ENCODE peak calls at places on chromosome 6, in seven cellular contexts. One of them, this sample, is unnamed.

GRCh38 chr6:17390276-17390675 is 3.1 kb upstream of the CAP2 start:
- DNase-seq in stimulated activated CD8-positive, alpha-beta memory T cell treated with anti-CD3 and anti-CD28 coated beads, Interleukin-7, amount 100 ng/mL, for 1 hour: no peak
- DNase-seq in LoVo: no peak
- DNase-seq in uterus: no peak
- DNase-seq in aorta: no peak
- DNase-seq in HCT116: no peak
- DNase-seq in mesothelial cell of epicardium: no peak
- DNase-seq in this sample: no peak

GRCh38 chr6:119533603-119534279 is 184.2 kb upstream of the MAN1A1 start:
- DNase-seq in uterus: no peak
- DNase-seq in aorta: no peak
- DNase-seq in LoVo: no peak
- DNase-seq in mesothelial cell of epicardium: no peak
- DNase-seq in stimulated activated CD8-positive, alpha-beta memory T cell treated with anti-CD3 and anti-CD28 coated beads, Interleukin-7, amount 100 ng/mL, for 1 hour: no peak
- DNase-seq in HCT116: peak
- DNase-seq in this sample: no peak

GRCh38 chr6:12266571-12266970 is 23.6 kb upstream of the EDN1 start:
- DNase-seq in uterus: no peak
- DNase-seq in HCT116: no peak
- DNase-seq in LoVo: no peak
- DNase-seq in stimulated activated CD8-positive, alpha-beta memory T cell treated with anti-CD3 and anti-CD28 coated beads, Interleukin-7, amount 100 ng/mL, for 1 hour: no peak
- DNase-seq in mesothelial cell of epicardium: no peak
- DNase-seq in aorta: no peak
- DNase-seq in this sample: no peak

GRCh38 chr6:134379086-134379485 is 61.2 kb upstream of the SGK1 start:
- DNase-seq in uterus: no peak
- DNase-seq in mesothelial cell of epicardium: peak
- DNase-seq in LoVo: peak
- DNase-seq in aorta: no peak
- DNase-seq in HCT116: peak
- DNase-seq in stimulated activated CD8-positive, alpha-beta memory T cell treated with anti-CD3 and anti-CD28 coated beads, Interleukin-7, amount 100 ng/mL, for 1 hour: no peak
- DNase-seq in this sample: peak

GRCh38 chr6:79927758-79928157 is 19.6 kb downstream of the ELOVL4 start:
- DNase-seq in mesothelial cell of epicardium: no peak
- DNase-seq in HCT116: no peak
- DNase-seq in aorta: no peak
- DNase-seq in uterus: no peak
- DNase-seq in LoVo: no peak
- DNase-seq in stimulated activated CD8-positive, alpha-beta memory T cell treated with anti-CD3 and anti-CD28 coated beads, Interleukin-7, amount 100 ng/mL, for 1 hour: no peak
- DNase-seq in this sample: no peak

GRCh38 chr6:27834384-27834783 is 77.8 kb downstream of the OR2B2 start:
- DNase-seq in uterus: no peak
- DNase-seq in LoVo: no peak
- DNase-seq in mesothelial cell of epicardium: no peak
- DNase-seq in HCT116: no peak
- DNase-seq in aorta: no peak
- DNase-seq in stimulated activated CD8-positive, alpha-beta memory T cell treated with anti-CD3 and anti-CD28 coated beads, Interleukin-7, amount 100 ng/mL, for 1 hour: no peak
- DNase-seq in this sample: no peak

GRCh38 chr6:13466304-13467215 is 20.8 kb downstream of the GFOD1 start:
- DNase-seq in stimulated activated CD8-positive, alpha-beta memory T cell treated with anti-CD3 and anti-CD28 coated beads, Interleukin-7, amount 100 ng/mL, for 1 hour: no peak
- DNase-seq in mesothelial cell of epicardium: no peak
- DNase-seq in aorta: no peak
- DNase-seq in HCT116: peak
- DNase-seq in LoVo: no peak
- DNase-seq in uterus: no peak
- DNase-seq in this sample: peak

GRCh38 chr6:163860194-163861081 is 445.9 kb downstream of the QKI start:
- DNase-seq in uterus: no peak
- DNase-seq in stimulated activated CD8-positive, alpha-beta memory T cell treated with anti-CD3 and anti-CD28 coated beads, Interleukin-7, amount 100 ng/mL, for 1 hour: no peak
- DNase-seq in aorta: no peak
- DNase-seq in LoVo: no peak
- DNase-seq in HCT116: no peak
- DNase-seq in mesothelial cell of epicardium: no peak
- DNase-seq in this sample: no peak

GRCh38 chr6:74410630-74411029 is 714.6 kb downstream of the CD109 start:
- DNase-seq in aorta: no peak
- DNase-seq in LoVo: no peak
- DNase-seq in HCT116: no peak
- DNase-seq in mesothelial cell of epicardium: no peak
- DNase-seq in stimulated activated CD8-positive, alpha-beta memory T cell treated with anti-CD3 and anti-CD28 coated beads, Interleukin-7, amount 100 ng/mL, for 1 hour: no peak
- DNase-seq in uterus: no peak
- DNase-seq in this sample: no peak

GRCh38 chr6:12538881-12539357 is 177.6 kb upstream of the PHACTR1 start:
- DNase-seq in HCT116: no peak
- DNase-seq in LoVo: no peak
- DNase-seq in mesothelial cell of epicardium: no peak
- DNase-seq in stimulated activated CD8-positive, alpha-beta memory T cell treated with anti-CD3 and anti-CD28 coated beads, Interleukin-7, amount 100 ng/mL, for 1 hour: no peak
- DNase-seq in aorta: peak
- DNase-seq in uterus: peak
- DNase-seq in this sample: no peak

GRCh38 chr6:119134752-119135151 is 56.3 kb upstream of the FAM184A start:
- DNase-seq in HCT116: no peak
- DNase-seq in aorta: no peak
- DNase-seq in LoVo: no peak
- DNase-seq in uterus: no peak
- DNase-seq in stimulated activated CD8-positive, alpha-beta memory T cell treated with anti-CD3 and anti-CD28 coated beads, Interleukin-7, amount 100 ng/mL, for 1 hour: no peak
- DNase-seq in mesothelial cell of epicardium: no peak
- DNase-seq in this sample: no peak